ENCODE peak calls at places on chromosome X, in four cellular contexts. P is mammary epithelial cell, V is hepatocyte, A is ascending aorta. Y is an unnamed sample.
A peak's percentile ranks its signal among the peaks of the same experiment; 100 is the strongest.

GRCh38 chrX:123171781-123172180 is 12.3 kb upstream of the GRIA3 start:
- DNase-seq in A (no peak), P (peak; percentile 12), V (no peak), Y (no peak)

GRCh38 chrX:75076429-75076828 is 79.7 kb downstream of the ABCB7 start:
- DNase-seq in A (no peak), V (no peak), P (no peak), Y (no peak)

GRCh38 chrX:65745427-65745826 is 78.0 kb downstream of the MSN start:
- DNase-seq in V (no peak), A (no peak), P (no peak), Y (no peak)

GRCh38 chrX:129755779-129756650 is 17.2 kb downstream of the XPNPEP2 start:
- DNase-seq in A (no peak), V (no peak), P (no peak), Y (no peak)

GRCh38 chrX:140190441-140191108 is 225.3 kb upstream of the CXorf66 start:
- DNase-seq in A (no peak), P (no peak), V (no peak), Y (no peak)

GRCh38 chrX:2707334-2707760 is 16.3 kb downstream of the CD99 start:
- DNase-seq in V (peak; percentile 83), A (peak; percentile 49), P (peak; percentile 98), Y (peak; percentile 59)

GRCh38 chrX:51878056-51878455 is 15.4 kb upstream of the MAGED1 start:
- DNase-seq in A (no peak), V (no peak), P (no peak), Y (no peak)

GRCh38 chrX:115183980-115184379 is 5.2 kb upstream of the RBMXL3 start:
- DNase-seq in P (no peak), A (no peak), V (no peak), Y (peak; percentile 7)

GRCh38 chrX:134010690-134011089 is 25.3 kb upstream of the GPC3 start:
- DNase-seq in A (no peak), V (no peak), P (no peak), Y (no peak)

GRCh38 chrX:110966839-110967238 is 129.2 kb upstream of the PAK3 start:
- DNase-seq in A (no peak), V (no peak), P (peak; percentile 70), Y (no peak)

GRCh38 chrX:118698516-118699247 is 28.7 kb upstream of the IL13RA1 start:
- DNase-seq in V (no peak), A (no peak), P (peak; percentile 39), Y (no peak)

GRCh38 chrX:21741378-21741777 is 16.5 kb downstream of the SMPX start:
- DNase-seq in V (no peak), A (no peak), P (no peak), Y (no peak)

GRCh38 chrX:148193759-148194158 is 212.6 kb downstream of the FMR1NB start:
- DNase-seq in A (no peak), V (no peak), P (no peak), Y (no peak)

GRCh38 chrX:30798810-30799209 is 90.2 kb downstream of the TAB3 start:
- DNase-seq in P (peak; percentile 61), A (no peak), V (no peak), Y (no peak)

GRCh38 chrX:23699636-23700194 is 32.4 kb downstream of the PRDX4 start:
- DNase-seq in P (no peak), V (peak; percentile 24), A (no peak), Y (no peak)

GRCh38 chrX:8067754-8068469 is 103.2 kb downstream of the VCX2 start:
- DNase-seq in A (no peak), V (peak; percentile 23), P (peak; percentile 49), Y (no peak)

GRCh38 chrX:7283741-7284140 is 135.8 kb upstream of the PUDP start:
- DNase-seq in P (no peak), V (no peak), A (no peak), Y (no peak)

GRCh38 chrX:53312946-53313745 is 31.8 kb upstream of the IQSEC2 start:
- DNase-seq in A (no peak), V (peak; percentile 69), P (peak; percentile 44), Y (no peak)

GRCh38 chrX:38220936-38221386 is 290 bp upstream of the SRPX start:
- DNase-seq in P (no peak), A (no peak), V (no peak), Y (no peak)
- H3K4me3 ChIP-seq in P (peak overlapping the region; percentile 55), A (peak overlapping the region; percentile 71), V (peak overlapping the region; percentile 75), Y (peak overlapping the region; percentile 65)

GRCh38 chrX:41481264-41482109 is 34.3 kb downstream of the NYX start:
- DNase-seq in V (no peak), A (no peak), P (no peak), Y (no peak)

GRCh38 chrX:41478397-41478911 is 31.3 kb downstream of the NYX start:
- DNase-seq in A (no peak), P (no peak), V (no peak), Y (no peak)

GRCh38 chrX:41480508-41481260 is 33.5 kb downstream of the NYX start:
- DNase-seq in P (no peak), V (no peak), A (no peak), Y (no peak)

DNA sequence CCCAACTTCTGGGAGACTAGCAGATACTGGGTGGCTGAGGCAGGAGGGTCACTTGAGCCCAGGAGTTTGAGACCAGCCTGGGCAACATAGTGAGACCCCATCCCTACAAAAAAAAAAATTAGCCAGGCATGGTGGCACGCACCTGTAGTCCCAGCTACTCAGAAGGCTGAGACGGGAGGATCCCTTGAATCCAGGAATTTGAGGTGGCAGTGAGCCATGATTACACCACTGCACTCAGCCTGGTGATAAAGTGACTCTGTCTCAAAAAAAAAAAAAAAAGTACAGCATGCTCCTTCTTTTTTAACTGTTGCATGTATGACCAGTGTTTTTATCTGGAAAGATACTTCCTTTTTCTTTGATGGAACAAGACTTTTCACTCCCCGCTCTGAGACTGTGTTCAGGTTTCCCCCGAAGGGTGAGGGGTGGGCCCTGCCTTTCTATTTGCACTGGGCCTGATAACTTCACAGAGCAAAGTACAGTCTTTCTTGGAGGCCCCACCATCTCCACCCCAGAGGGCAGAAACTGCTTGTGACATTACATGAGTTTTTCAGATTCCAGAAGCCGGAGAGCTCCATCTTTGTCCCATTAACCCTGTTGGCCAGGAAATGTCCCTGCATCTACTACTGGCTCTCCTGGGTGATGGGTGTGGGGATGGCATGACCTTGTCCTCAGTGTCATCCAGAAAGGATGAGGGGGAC is 35.2 kb downstream of the NYX start:
- DNase-seq in P (no peak), V (peak; percentile 60), A (no peak), Y (no peak)
- H3K27ac ChIP-seq in P (no peak overlapping the region), V (peak overlapping the region; percentile 88), A (no peak overlapping the region), Y (no peak overlapping the region)

DNA sequence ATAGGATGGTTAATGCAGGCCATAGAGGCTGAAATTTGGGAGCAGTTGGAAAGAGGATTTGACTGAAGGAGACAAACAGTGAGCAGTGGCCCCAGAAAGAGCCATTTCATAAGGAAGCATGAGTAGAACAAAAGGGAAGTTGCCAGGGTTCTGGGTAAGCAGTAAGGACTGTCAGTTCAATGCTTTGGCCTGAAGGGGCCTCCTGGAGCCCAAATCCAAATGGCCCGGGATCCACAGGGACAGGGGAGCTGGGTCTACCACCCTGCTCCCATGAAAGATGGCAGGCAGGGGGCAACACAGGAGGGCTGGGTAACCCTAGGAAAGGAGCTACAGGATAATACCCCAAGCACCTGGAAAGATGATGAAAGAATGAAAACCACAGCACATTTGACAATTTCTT is 4.1 kb upstream of the INTS6L start:
- DNase-seq in A (no peak), P (no peak), V (no peak), Y (no peak)
- TF ChIP-seq CTCF in A (no peak), P (no peak), V (no peak), Y (no peak)

GRCh38 chrX:138710311-138710791 is 1.2 kb downstream of the FGF13 start:
- DNase-seq in P (no peak), V (peak; percentile 3), A (no peak), Y (no peak)
- H3K4me3 ChIP-seq in P (no peak overlapping the region), V (peak overlapping the region; percentile 39), A (peak overlapping the region; percentile 69), Y (no peak overlapping the region)

DNA sequence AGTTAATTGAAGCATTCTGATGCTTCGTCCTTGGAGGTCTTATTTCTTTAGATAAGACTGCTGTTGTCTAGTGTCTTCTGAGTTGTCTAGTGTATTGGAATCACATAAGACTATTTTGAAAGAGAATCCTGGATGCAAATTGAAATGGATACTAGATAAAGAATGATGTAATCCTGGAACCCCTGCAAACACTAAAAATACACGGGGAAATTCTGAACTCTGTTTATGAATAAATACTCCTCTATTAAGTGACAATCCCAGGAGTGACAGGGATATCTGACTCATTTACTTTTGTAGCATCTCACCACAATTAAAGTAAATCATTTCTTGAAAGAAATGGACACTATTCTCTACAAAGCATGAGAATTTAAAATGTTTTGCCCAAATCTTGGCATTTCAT is 968 bp downstream of the ASB11 start:
- DNase-seq in V (no peak), P (no peak), A (no peak), Y (no peak)
- H3K27ac ChIP-seq in V (no peak overlapping the region), P (no peak overlapping the region), A (no peak overlapping the region), Y (no peak overlapping the region)

GRCh38 chrX:103685396-103685795 is 1.1 kb downstream of the MORF4L2 start:
- DNase-seq in A (no peak), P (no peak), V (peak; percentile 44), Y (no peak)

GRCh38 chrX:103687696-103688191 is 1.2 kb upstream of the MORF4L2 start:
- DNase-seq in A (no peak), V (peak; percentile 94), P (peak; percentile 62), Y (no peak)

GRCh38 chrX:103686199-103687072 is at the start of gene MORF4L2:
- DNase-seq in P (peak; percentile 97), A (peak; percentile 93), V (peak; percentile 97), Y (peak; percentile 97)

GRCh38 chrX:103688949-103689348 is 2.5 kb upstream of the MORF4L2 start:
- DNase-seq in A (no peak), P (peak; percentile 30), V (peak; percentile 78), Y (no peak)

DNA sequence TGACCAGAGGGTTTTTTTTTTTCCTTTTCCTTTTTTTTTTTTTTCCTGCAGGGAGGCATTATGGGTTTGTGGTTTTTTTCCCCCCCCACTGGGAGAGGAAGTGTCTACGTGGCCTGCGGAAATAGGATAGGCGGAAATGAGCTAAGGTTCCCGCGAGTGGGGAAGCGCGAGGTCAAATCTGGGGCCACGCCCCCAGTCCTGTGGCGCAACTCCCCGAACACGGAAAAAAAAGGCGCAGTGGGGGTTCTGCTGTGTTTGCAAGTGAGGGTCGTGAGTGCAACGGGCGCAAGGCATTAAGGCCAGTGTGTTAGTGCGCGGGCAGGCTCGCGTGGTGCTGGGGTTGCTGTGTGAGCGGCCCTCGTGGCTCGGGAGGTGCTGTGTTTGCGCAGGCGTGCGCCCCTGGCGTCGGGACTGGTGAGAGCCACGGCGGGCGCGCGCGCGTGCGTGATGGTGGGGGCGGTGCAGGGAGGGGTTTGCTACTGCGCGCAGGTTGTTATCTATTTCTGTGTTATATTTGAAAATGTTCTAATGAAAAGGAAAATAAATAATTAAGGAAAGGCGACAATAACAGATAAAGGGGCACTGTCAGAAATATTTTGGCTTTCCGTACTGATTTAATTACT is 685 bp upstream of the MORF4L2 start:
- DNase-seq in P (no peak), V (peak; percentile 97), A (peak; percentile 51), Y (peak; percentile 42)
- TF ChIP-seq CTCF in P (peak; percentile 14), V (peak; percentile 62), A (peak; percentile 44), Y (peak; percentile 54)

Y was measured in AG04450.